ENCODE peak calls at places on chromosomes 16 and 17, in seven cellular contexts. R is heart right ventricle, F is breast epithelium, K is right lobe of liver, Y is MM.1S, J is kidney, N is psoas muscle. I is an unnamed sample.

GRCh38 chr16:1188781-1189189 is 35.9 kb downstream of the CACNA1H start:
- DNase-seq in J (no peak), Y (peak; percentile 51), K (peak; percentile 55), N (peak; percentile 42), R (peak; percentile 45), F (peak; percentile 20), I (peak; percentile 59)

GRCh38 chr16:89202422-89203215 is 2.3 kb upstream of the SLC22A31 start:
- DNase-seq in J (peak; percentile 58), N (no peak), F (no peak), R (no peak), Y (no peak), K (peak; percentile 15), I (no peak)

GRCh38 chr17:46144246-46144645 is 49.0 kb downstream of the KANSL1 start:
- DNase-seq in K (no peak), N (no peak), Y (peak; percentile 65), R (no peak), J (no peak), F (no peak), I (no peak)

GRCh38 chr16:31181102-31181830 is 1.3 kb downstream of the FUS start:
- DNase-seq in K (peak; percentile 65), N (peak; percentile 46), J (peak; percentile 77), Y (no peak), R (peak; percentile 48), F (peak; percentile 22), I (peak; percentile 17)

GRCh38 chr17:1399366-1399678 is 700 bp downstream of the YWHAE start:
- DNase-seq in Y (no peak), F (no peak), N (no peak), K (no peak), J (peak; percentile 86), R (no peak), I (no peak)

GRCh38 chr17:57519199-57519598 is 225.9 kb downstream of the CCDC182 start:
- DNase-seq in R (no peak), N (no peak), K (no peak), F (peak; percentile 23), Y (no peak), J (peak; percentile 88), I (no peak)

GRCh38 chr17:9445424-9445823 is 130.2 kb downstream of the STX8 start:
- DNase-seq in R (no peak), K (no peak), F (no peak), J (no peak), Y (no peak), N (no peak), I (no peak)

GRCh38 chr16:52383071-52383470 is 163.9 kb downstream of the TOX3 start:
- DNase-seq in N (no peak), R (no peak), Y (no peak), K (no peak), J (no peak), F (no peak), I (no peak)

GRCh38 chr17:45129426-45129939 is 2.8 kb downstream of the PLCD3 start:
- DNase-seq in N (peak; percentile 72), J (peak; percentile 88), Y (no peak), K (no peak), F (peak; percentile 49), R (peak; percentile 45), I (peak; percentile 25)

GRCh38 chr17:69928586-69928985 is 146.4 kb upstream of the KCNJ16 start:
- DNase-seq in K (no peak), F (peak; percentile 18), Y (no peak), R (no peak), J (no peak), N (no peak), I (peak; percentile 7)

GRCh38 chr16:78551487-78552085 is 452.1 kb downstream of the WWOX start:
- DNase-seq in R (no peak), N (no peak), F (no peak), K (no peak), J (no peak), Y (peak; percentile 9), I (peak; percentile 14)

GRCh38 chr17:58415371-58416055 is 1.8 kb downstream of the RNF43 start:
- DNase-seq in Y (no peak), K (peak; percentile 68), J (no peak), R (no peak), F (no peak), N (no peak), I (peak; percentile 63)

GRCh38 chr17:68461589-68461988 is 4.3 kb upstream of the WIPI1 start:
- DNase-seq in R (no peak), F (no peak), K (no peak), N (peak; percentile 57), Y (peak; percentile 52), J (no peak), I (peak; percentile 38)

GRCh38 chr17:14118951-14119350 is 49.6 kb downstream of the COX10 start:
- DNase-seq in N (no peak), Y (peak; percentile 32), F (no peak), J (no peak), R (no peak), K (no peak), I (no peak)

GRCh38 chr17:8237886-8238285 is 10.0 kb downstream of the CTC1 start:
- DNase-seq in J (peak; percentile 51), Y (no peak), N (no peak), F (no peak), R (no peak), K (no peak), I (no peak)

GRCh38 chr16:66271074-66272060 is 95.1 kb upstream of the CDH5 start:
- DNase-seq in N (no peak), J (no peak), R (no peak), F (peak; percentile 9), Y (no peak), K (no peak), I (no peak)

GRCh38 chr17:81302861-81303326 is 7.8 kb upstream of the SLC38A10 start:
- DNase-seq in N (peak; percentile 51), K (no peak), Y (no peak), J (no peak), R (no peak), F (no peak), I (no peak)

GRCh38 chr17:52930145-52930544 is 771.6 kb upstream of the CA10 start:
- DNase-seq in R (no peak), J (no peak), Y (no peak), N (no peak), K (no peak), F (no peak), I (no peak)

GRCh38 chr16:69927056-69927757 is 23.9 kb upstream of the CLEC18A start:
- DNase-seq in J (peak; percentile 89), F (no peak), Y (no peak), K (no peak), N (peak; percentile 76), R (peak; percentile 72), I (peak; percentile 69)

GRCh38 chr17:75808905-75809621 is 24.5 kb downstream of the UNK start:
- DNase-seq in N (peak; percentile 69), R (peak; percentile 80), F (peak; percentile 61), Y (no peak), K (no peak), J (no peak), I (peak; percentile 66)

GRCh38 chr16:12062343-12063003 is 85.9 kb downstream of the SNX29 start:
- DNase-seq in N (peak; percentile 90), J (peak; percentile 93), R (peak; percentile 58), Y (no peak), K (peak; percentile 37), F (peak; percentile 57), I (peak; percentile 44)

GRCh38 chr17:17506893-17507464 is 10.8 kb upstream of the RASD1 start:
- DNase-seq in N (peak; percentile 59), J (peak; percentile 72), K (peak; percentile 25), R (peak; percentile 60), Y (no peak), F (no peak), I (peak; percentile 66)

GRCh38 chr17:1124238-1124699 is 55.5 kb downstream of the ABR start:
- DNase-seq in F (no peak), R (no peak), K (no peak), N (no peak), J (no peak), Y (no peak), I (no peak)

GRCh38 chr17:21004016-21004930 is 38.5 kb downstream of the USP22 start:
- DNase-seq in J (peak; percentile 67), F (no peak), N (no peak), R (no peak), K (no peak), Y (no peak), I (no peak)

GRCh38 chr17:21005367-21005766 is 37.4 kb downstream of the USP22 start:
- DNase-seq in R (no peak), J (peak; percentile 15), N (peak; percentile 4), Y (no peak), K (no peak), F (no peak), I (no peak)

GRCh38 chr17:21003007-21003621 is 39.7 kb downstream of the USP22 start:
- DNase-seq in N (no peak), Y (no peak), J (peak; percentile 50), F (no peak), K (no peak), R (no peak), I (no peak)

GRCh38 chr17:21007646-21008045 is 35.2 kb downstream of the USP22 start:
- DNase-seq in K (no peak), Y (no peak), F (no peak), N (peak; percentile 1), R (no peak), J (peak; percentile 10), I (no peak)

GRCh38 chr17:21005803-21006202 is 37.0 kb downstream of the USP22 start:
- DNase-seq in N (peak; percentile 7), K (no peak), F (no peak), R (no peak), J (peak; percentile 9), Y (no peak), I (no peak)
- H3K27ac ChIP-seq in N (no peak overlapping the region), K (no peak overlapping the region), F (no peak overlapping the region), R (no peak overlapping the region), J (no peak overlapping the region), Y (no peak overlapping the region), I (no peak overlapping the region)

GRCh38 chr16:4679854-4680636 is 13.3 kb upstream of the NUDT16L1 start:
- DNase-seq in Y (no peak), N (peak; percentile 76), J (peak; percentile 92), F (peak; percentile 71), R (peak; percentile 59), K (peak; percentile 86), I (peak; percentile 44)
- H3K36me3 ChIP-seq in Y (no peaks in the 10 kb centered on the region), N (peaks cover 83% of the 10 kb centered on the region), J (peaks cover 4% of the 10 kb centered on the region), F (no peaks in the 10 kb centered on the region), R (peaks cover 5% of the 10 kb centered on the region), K (peaks cover 9% of the 10 kb centered on the region), I (peaks cover 14% of the 10 kb centered on the region)

DNA sequence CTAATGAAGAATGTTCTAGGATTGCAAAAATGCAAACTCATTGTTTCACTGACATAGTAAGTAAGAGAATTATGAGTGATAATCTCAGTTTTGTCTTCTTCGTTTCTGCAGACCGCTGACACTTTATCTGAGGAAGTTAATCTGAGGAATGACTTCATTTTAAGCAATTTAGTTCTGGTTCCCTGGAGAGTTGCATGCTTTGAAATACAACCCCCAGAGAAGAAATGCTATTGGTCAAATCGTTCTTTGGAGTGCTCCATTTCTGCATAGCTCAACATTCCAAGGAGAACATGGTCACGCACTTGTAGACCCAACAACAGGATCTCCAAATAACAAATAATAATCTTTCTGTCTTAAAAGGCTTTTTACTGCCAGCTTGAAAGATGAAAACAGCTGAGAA is 427.2 kb downstream of the GRIN2A start:
- DNase-seq in Y (no peak), J (no peak), N (no peak), F (no peak), R (no peak), K (no peak), I (no peak)
- H3K27ac ChIP-seq in Y (no peak overlapping the region), J (no peak overlapping the region), N (no peak overlapping the region), F (no peak overlapping the region), R (no peak overlapping the region), K (no peak overlapping the region), I (no peak overlapping the region)

DNA sequence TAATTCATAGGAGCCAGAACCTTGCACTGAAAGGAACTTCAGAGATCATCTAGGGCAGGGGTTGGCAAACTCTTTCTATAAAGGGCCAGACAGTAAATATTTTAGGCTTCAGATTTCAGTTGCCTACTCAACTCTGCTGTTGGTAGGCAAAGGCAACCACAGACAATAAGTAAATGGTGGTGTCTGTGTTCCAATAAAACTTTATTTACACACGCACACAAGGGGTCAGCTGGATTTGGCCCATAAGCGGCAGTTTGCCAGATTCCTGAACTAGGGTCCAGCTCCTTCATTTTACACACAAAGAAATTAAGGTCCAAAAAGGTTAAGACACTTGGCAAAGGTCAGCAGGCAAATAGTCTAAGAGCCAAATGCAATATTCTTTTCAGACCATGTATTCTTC is 107.3 kb downstream of the SPAG9 start:
- DNase-seq in N (no peak), F (no peak), Y (no peak), K (no peak), J (no peak), R (no peak), I (no peak)
- H3K36me3 ChIP-seq in N (peaks cover 80% of the 10 kb centered on the region), F (peaks cover 2% of the 10 kb centered on the region), Y (no peaks in the 10 kb centered on the region), K (peaks cover 20% of the 10 kb centered on the region), J (peaks cover 2% of the 10 kb centered on the region), R (peaks cover 11% of the 10 kb centered on the region), I (no peaks in the 10 kb centered on the region)